ENCODE peak calls at places on chromosomes 1 and 21, in four cellular contexts. Q is IMR-90, J is stomach, L is body of pancreas. T is an unnamed sample.

GRCh38 chr1:69952691-69953090 is 252.7 kb downstream of the LRRC40 start:
- DNase-seq in J (no peak), L (no peak), Q (no peak), T (no peak)

GRCh38 chr1:164735315-164736052 is 176.5 kb downstream of the PBX1 start:
- DNase-seq in Q (peak; percentile 58), J (no peak), L (no peak), T (no peak)

GRCh38 chr21:31948681-31949080 is 75.9 kb downstream of the HUNK start:
- DNase-seq in L (no peak), J (no peak), Q (no peak), T (no peak)

GRCh38 chr1:199954701-199955100 is 72.8 kb upstream of the NR5A2 start:
- DNase-seq in Q (no peak), J (no peak), L (peak; percentile 70), T (no peak)

GRCh38 chr1:183697814-183698590 is 44.9 kb upstream of the APOBEC4 start:
- DNase-seq in Q (no peak), L (no peak), J (no peak), T (no peak)

GRCh38 chr1:19569786-19570185 is 74.3 kb upstream of the NBL1 start:
- DNase-seq in J (no peak), L (no peak), Q (peak; percentile 55), T (no peak)

GRCh38 chr21:35048183-35048601 is 910 bp downstream of the RUNX1 start:
- DNase-seq in Q (no peak), L (no peak), J (no peak), T (no peak)

GRCh38 chr1:3219005-3219724 is 150.2 kb downstream of the PRDM16 start:
- DNase-seq in J (peak; percentile 91), Q (no peak), L (peak; percentile 86), T (no peak)

GRCh38 chr21:21101911-21102310 is 103.7 kb downstream of the NCAM2 start:
- DNase-seq in J (no peak), L (no peak), Q (peak; percentile 85), T (peak; percentile 49)

GRCh38 chr1:199221371-199222150 is 582.7 kb downstream of the PTPRC start:
- DNase-seq in Q (no peak), J (no peak), L (no peak), T (no peak)

GRCh38 chr1:115112496-115113375 is 23.4 kb upstream of the TSPAN2 start:
- DNase-seq in J (peak; percentile 40), L (peak; percentile 47), Q (no peak), T (peak; percentile 21)

GRCh38 chr1:163227126-163227525 is 24.4 kb upstream of the RGS5 start:
- DNase-seq in Q (no peak), J (no peak), L (no peak), T (no peak)

GRCh38 chr1:147622731-147623130 is 47.6 kb downstream of the ACP6 start:
- DNase-seq in Q (peak; percentile 69), L (no peak), J (no peak), T (no peak)

GRCh38 chr1:91754348-91754747 is 131.6 kb downstream of the TGFBR3 start:
- DNase-seq in L (no peak), Q (peak; percentile 79), J (no peak), T (no peak)

GRCh38 chr1:156692958-156693857 is 12.2 kb downstream of the CRABP2 start:
- DNase-seq in J (peak; percentile 56), Q (no peak), L (peak; percentile 67), T (no peak)

GRCh38 chr1:41380195-41380594 is 19.0 kb downstream of the FOXO6 start:
- DNase-seq in L (no peak), J (no peak), Q (no peak), T (no peak)

GRCh38 chr1:31583995-31584868 is 7.9 kb downstream of the TINAGL1 start:
- DNase-seq in Q (peak; percentile 53), J (peak; percentile 94), L (peak; percentile 75), T (peak; percentile 80)

GRCh38 chr1:40384887-40385286 is 11.4 kb downstream of the SMAP2 start:
- DNase-seq in L (no peak), Q (no peak), J (no peak), T (no peak)

GRCh38 chr1:84427520-84428188 is 29.4 kb downstream of the DNASE2B start:
- DNase-seq in L (no peak), J (no peak), Q (peak; percentile 19), T (no peak)

GRCh38 chr1:59986736-59987310 is 60.2 kb upstream of the CYP2J2 start:
- DNase-seq in J (no peak), L (no peak), Q (no peak), T (no peak)

GRCh38 chr1:41855713-41856112 is 63.0 kb downstream of the HIVEP3 start:
- DNase-seq in L (no peak), J (no peak), Q (no peak), T (no peak)

GRCh38 chr1:182761396-182762395 is 27.9 kb upstream of the NPL start:
- DNase-seq in J (no peak), L (no peak), Q (peak; percentile 17), T (no peak)

GRCh38 chr1:29811247-29811646 is 574.9 kb downstream of the PTPRU start:
- DNase-seq in J (peak; percentile 14), Q (no peak), L (no peak), T (no peak)

GRCh38 chr1:15249032-15249601 is 2.1 kb downstream of the FHAD1 start:
- DNase-seq in L (no peak), J (no peak), Q (peak; percentile 4), T (no peak)

GRCh38 chr1:109963864-109964263 is 20.7 kb upstream of the AHCYL1 start:
- DNase-seq in Q (no peak), J (no peak), L (no peak), T (no peak)

GRCh38 chr1:201883786-201884185 is 4.9 kb upstream of the SHISA4 start:
- DNase-seq in L (peak; percentile 46), J (no peak), Q (peak; percentile 43), T (peak; percentile 91)

GRCh38 chr1:78911956-78912880 is 94.3 kb downstream of the ADGRL4 start:
- DNase-seq in Q (no peak), L (no peak), J (no peak), T (no peak)

GRCh38 chr1:206012086-206012859 is 9.1 kb upstream of the RAB7B start:
- DNase-seq in L (no peak), J (peak; percentile 82), Q (no peak), T (peak; percentile 78)

GRCh38 chr1:36080236-36080635 is 3.7 kb upstream of the TEKT2 start:
- DNase-seq in Q (peak; percentile 16), L (no peak), J (no peak), T (no peak)

GRCh38 chr1:243713470-243714186 is 136.4 kb downstream of the AKT3 start:
- DNase-seq in Q (peak; percentile 44), J (no peak), L (no peak), T (peak; percentile 24)

GRCh38 chr1:204809488-204809887 is 61.2 kb upstream of the NFASC start:
- DNase-seq in L (no peak), J (no peak), Q (no peak), T (no peak)

GRCh38 chr1:12157366-12158231 is 9.2 kb upstream of the TNFRSF1B start:
- DNase-seq in J (no peak), Q (no peak), L (no peak), T (no peak)

GRCh38 chr1:19619697-19620384 is 24.3 kb upstream of the NBL1 start:
- DNase-seq in Q (no peak), L (no peak), J (no peak), T (no peak)

GRCh38 chr1:185440877-185441276 is 123.8 kb upstream of the IVNS1ABP start:
- DNase-seq in L (no peak), Q (no peak), J (no peak), T (no peak)

GRCh38 chr21:28734522-28735175 is 258.0 kb downstream of the LTN1 start:
- DNase-seq in Q (peak; percentile 17), J (no peak), L (no peak), T (no peak)

GRCh38 chr21:41706678-41707077 is 60.2 kb downstream of the RIPK4 start:
- DNase-seq in Q (peak; percentile 39), L (peak; percentile 46), J (no peak), T (no peak)

DNA sequence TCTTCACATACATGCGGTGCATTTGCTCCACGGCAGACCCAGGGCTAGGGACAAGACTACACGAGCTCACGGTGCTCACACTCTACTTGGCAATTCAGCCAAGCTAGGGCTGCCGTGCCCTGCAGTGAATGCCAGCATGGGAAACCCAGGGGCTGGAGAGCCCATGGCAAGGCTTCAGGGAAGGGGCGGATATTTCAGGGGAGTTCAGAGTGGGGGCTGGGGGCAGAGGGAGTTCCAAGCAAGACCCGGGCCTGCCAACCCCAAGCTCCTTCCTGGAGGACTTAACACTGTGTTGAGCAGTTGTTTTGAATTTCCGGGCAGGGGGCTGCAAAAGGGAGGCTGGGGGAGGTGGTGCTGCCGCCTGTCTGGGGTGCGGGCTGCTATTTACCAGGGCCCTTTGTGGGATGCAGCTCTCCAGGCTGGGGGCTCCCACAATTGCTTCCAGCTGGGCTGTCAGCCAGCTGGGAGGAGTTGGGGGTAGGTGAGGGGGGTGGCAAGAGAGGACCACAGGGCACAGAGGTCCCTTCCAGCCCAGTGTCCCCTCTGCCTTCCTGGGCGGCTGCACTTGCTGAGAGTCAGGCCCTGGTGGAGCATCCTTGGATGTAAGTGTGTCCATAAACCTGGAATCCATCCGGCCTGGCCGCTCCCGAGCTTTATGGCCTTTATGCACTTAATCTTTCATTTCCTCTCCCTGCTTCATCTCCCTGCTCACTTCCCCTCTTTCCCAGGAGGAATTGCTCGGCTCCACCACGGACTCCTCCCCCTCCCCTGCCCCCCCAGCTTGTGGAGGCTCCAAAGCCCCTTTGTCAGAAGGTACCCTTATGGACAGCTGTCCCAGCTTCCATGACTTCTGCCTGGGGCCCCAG is 55.8 kb upstream of the SSBP3 start:
- DNase-seq in J (no peak), Q (no peak), L (no peak), T (no peak)
- H3K4me1 ChIP-seq in J (peaks cover 8% of the 10 kb centered on the region), Q (no peaks in the 10 kb centered on the region), L (peaks cover 26% of the 10 kb centered on the region), T (peaks cover 21% of the 10 kb centered on the region)

DNA sequence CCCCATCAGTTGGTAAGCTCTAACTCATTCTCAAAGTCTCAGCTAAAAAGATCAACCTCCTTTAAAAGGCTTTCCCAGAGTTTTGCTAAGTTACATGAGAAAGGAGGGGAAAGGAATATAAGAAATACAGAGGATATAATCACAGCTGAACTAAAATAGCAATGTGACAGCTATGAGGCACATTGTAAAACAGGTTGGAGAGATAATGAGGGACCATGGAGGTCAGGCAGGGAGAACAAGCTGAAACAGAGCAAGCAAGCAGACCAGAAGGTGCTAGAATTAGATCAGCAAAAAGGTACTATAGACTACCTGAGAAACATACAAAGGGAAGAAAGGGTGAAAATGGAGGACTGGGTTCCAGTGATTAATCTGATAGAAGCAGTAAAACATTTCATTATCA is 28.5 kb downstream of the GPATCH2 start:
- DNase-seq in J (no peak), L (no peak), Q (no peak), T (no peak)
- TF ChIP-seq POLR2A in J (no peak), L (no peak), Q (no peak), T (no peak)

GRCh38 chr1:22231995-22232690 is 89.2 kb upstream of the WNT4 start:
- DNase-seq in L (no peak), Q (no peak), J (no peak), T (no peak)
- H3K27me3 ChIP-seq in L (no peaks in the 10 kb centered on the region), Q (peaks cover 52% of the 10 kb centered on the region), J (no peaks in the 10 kb centered on the region), T (no peaks in the 10 kb centered on the region)

GRCh38 chr1:230174041-230174440 is 107.0 kb downstream of the GALNT2 start:
- DNase-seq in J (no peak), Q (no peak), L (no peak), T (no peak)

GRCh38 chr1:230176871-230177411 is 109.9 kb downstream of the GALNT2 start:
- DNase-seq in J (no peak), Q (peak; percentile 41), L (peak; percentile 66), T (peak; percentile 29)

GRCh38 chr1:230175839-230176238 is 108.8 kb downstream of the GALNT2 start:
- DNase-seq in Q (no peak), L (no peak), J (no peak), T (no peak)

GRCh38 chr1:230174765-230175747 is 108.0 kb downstream of the GALNT2 start:
- DNase-seq in Q (no peak), L (no peak), J (no peak), T (no peak)

GRCh38 chr1:230179249-230179648 is 112.2 kb downstream of the GALNT2 start:
- DNase-seq in Q (no peak), J (no peak), L (no peak), T (no peak)
- H3K4me1 ChIP-seq in Q (peaks cover 3% of the 10 kb centered on the region), J (no peaks in the 10 kb centered on the region), L (peaks cover 49% of the 10 kb centered on the region), T (no peaks in the 10 kb centered on the region)